ENCODE peak calls at places on chromosomes 7 and 10, in five cellular contexts. P is sigmoid colon, M is HepG2, Y is suprapubic skin, U is stomach. R is an unnamed sample.

GRCh38 chr10:21238717-21239116 is 286.8 kb downstream of the SKIDA1 start:
- DNase-seq in P (no peak), M (no peak), Y (no peak), U (no peak), R (no peak)

GRCh38 chr10:70913546-70914240 is 25.3 kb upstream of the PCBD1 start:
- DNase-seq in P (no peak), M (no peak), Y (no peak), U (no peak), R (no peak)

GRCh38 chr7:157211710-157212109 is 73.0 kb downstream of the UBE3C start:
- DNase-seq in P (no peak), M (no peak), Y (no peak), U (no peak), R (no peak)

GRCh38 chr10:73408061-73408460 is 5.8 kb downstream of the ANXA7 start:
- DNase-seq in P (no peak), M (no peak), Y (no peak), U (no peak), R (no peak)

GRCh38 chr10:69348824-69349541 is 67.7 kb downstream of the TACR2 start:
- DNase-seq in P (peak; percentile 83), M (no peak), Y (peak; percentile 85), U (no peak), R (peak; percentile 95)

GRCh38 chr7:28623863-28624262 is 211.5 kb downstream of the CREB5 start:
- DNase-seq in P (no peak), M (no peak), Y (no peak), U (no peak), R (no peak)

GRCh38 chr10:112811741-112812551 is 138.1 kb upstream of the TCF7L2 start:
- DNase-seq in P (no peak), M (peak; percentile 95), Y (peak; percentile 79), U (peak; percentile 75), R (no peak)

GRCh38 chr7:131145770-131146169 is 181.9 kb upstream of the MKLN1 start:
- DNase-seq in P (no peak), M (no peak), Y (no peak), U (no peak), R (no peak)

GRCh38 chr7:139745330-139746143 is 32.3 kb downstream of the HIPK2 start:
- DNase-seq in P (no peak), M (peak; percentile 89), Y (no peak), U (no peak), R (no peak)

GRCh38 chr10:22341190-22341935 is 3.9 kb upstream of the SPAG6 start:
- DNase-seq in P (no peak), M (no peak), Y (no peak), U (no peak), R (no peak)

GRCh38 chr10:71368639-71369038 is 28.1 kb upstream of the CDH23 start:
- DNase-seq in P (no peak), M (peak; percentile 16), Y (no peak), U (no peak), R (no peak)

GRCh38 chr7:16989883-16990413 is 108.2 kb upstream of the AGR3 start:
- DNase-seq in P (peak; percentile 82), M (peak; percentile 100), Y (peak; percentile 83), U (peak; percentile 91), R (no peak)

GRCh38 chr10:132603851-132604533 is 66.4 kb downstream of the INPP5A start:
- DNase-seq in P (no peak), M (no peak), Y (no peak), U (no peak), R (no peak)

DNA sequence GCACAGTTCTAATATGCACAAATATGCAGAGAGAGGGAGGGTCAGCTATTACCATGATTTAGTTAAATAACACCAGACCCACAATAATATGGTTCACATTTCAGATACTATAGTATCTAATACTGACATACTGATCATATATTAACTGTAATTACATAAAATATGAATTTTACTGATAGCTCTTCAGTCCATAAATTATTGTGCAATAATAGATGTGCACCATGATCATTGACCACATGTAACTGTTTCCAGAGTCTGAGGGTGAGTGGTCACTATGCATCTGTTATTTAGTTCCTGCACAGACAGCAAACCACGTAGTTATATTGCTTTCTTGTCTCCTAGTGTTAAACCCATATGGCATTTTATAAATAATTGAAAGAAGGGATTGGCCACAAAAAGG is 29.3 kb downstream of the PPP1R17 start:
- DNase-seq in P (no peak), M (no peak), Y (no peak), U (no peak), R (no peak)
- TF ChIP-seq POLR2A in P (no peak), M (no peak), Y (no peak), U (no peak), R (no peak)

DNA sequence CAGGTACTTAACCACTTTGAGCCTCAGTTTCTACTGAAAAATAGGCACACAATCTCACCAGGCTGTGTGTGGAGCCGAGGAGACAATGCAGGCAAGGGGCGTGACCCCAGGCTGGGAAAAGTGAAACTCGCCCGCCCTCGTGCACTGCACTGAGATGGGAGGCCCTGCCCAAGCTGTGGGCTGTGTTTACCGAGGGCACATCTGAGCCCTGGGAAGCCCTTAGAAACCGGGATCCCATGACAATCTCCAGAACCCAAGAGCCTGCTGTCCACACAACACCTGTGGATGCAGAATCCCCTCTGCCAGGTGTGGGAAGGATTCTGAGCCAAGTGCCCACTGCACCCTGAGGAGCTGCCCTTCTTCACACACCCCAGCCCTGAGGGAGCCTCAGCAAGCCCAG is 198.3 kb downstream of the GRID1 start:
- DNase-seq in P (peak; percentile 38), M (no peak), Y (peak; percentile 63), U (no peak), R (no peak)
- TF ChIP-seq POLR2AphosphoS5 in P (no peak), M (no peak), Y (no peak), U (no peak), R (no peak)

DNA sequence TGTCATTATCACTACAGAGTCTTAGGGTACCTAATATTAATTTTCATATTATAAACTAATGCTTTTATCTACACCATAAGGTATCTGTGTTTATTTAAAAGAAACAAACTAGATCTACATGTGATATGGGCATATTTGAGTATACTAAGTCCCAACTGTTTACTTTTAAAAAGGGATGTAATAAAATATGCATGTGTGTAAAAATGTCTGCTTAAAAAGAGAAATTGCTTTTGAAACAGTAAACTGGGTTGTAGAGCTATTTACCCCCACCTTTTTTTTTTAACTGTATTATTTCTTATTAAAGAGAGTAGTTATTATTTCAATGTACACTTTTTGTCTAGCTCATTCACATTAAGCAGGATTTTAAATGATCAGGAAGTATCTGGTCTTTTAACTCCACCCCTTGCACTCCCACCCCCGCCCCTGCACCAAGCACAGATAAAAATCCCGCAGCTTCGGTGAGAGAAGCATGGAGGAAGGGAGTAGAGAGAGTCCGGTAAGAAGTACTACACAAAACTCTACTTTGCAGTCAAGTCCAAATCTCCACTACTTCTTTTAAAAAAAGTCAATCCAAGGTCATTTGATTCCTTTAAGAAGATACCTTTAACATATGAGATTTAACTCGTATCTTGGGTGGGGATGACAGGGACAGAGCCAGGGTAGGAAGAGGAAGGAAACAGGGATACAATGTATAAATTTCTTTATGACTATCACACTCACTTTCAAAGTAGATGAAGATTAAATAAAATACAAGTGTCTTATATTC is 131.9 kb downstream of the NRBF2 start:
- DNase-seq in P (no peak), M (peak; percentile 44), Y (no peak), U (no peak), R (no peak)
- TF ChIP-seq EP300 in P (no peak), M (no peak), Y (no peak), U (no peak), R (no peak)

GRCh38 chr10:15180736-15181135 is 12.2 kb upstream of the NMT2 start:
- DNase-seq in P (no peak), M (peak; percentile 20), Y (no peak), U (no peak), R (no peak)
- TF ChIP-seq POLR2A in P (no peak), M (no peak), Y (no peak), U (no peak), R (no peak)

GRCh38 chr7:155309021-155309338 is 11.3 kb downstream of the INSIG1 start:
- DNase-seq in P (no peak), M (no peak), Y (no peak), U (no peak), R (no peak)

GRCh38 chr7:155305251-155305904 is 7.7 kb downstream of the INSIG1 start:
- DNase-seq in P (no peak), M (no peak), Y (no peak), U (no peak), R (no peak)

GRCh38 chr7:155306677-155307470 is 9.2 kb downstream of the INSIG1 start:
- DNase-seq in P (no peak), M (no peak), Y (no peak), U (peak; percentile 64), R (no peak)

GRCh38 chr7:155310425-155311114 is 12.9 kb downstream of the INSIG1 start:
- DNase-seq in P (no peak), M (no peak), Y (no peak), U (no peak), R (no peak)

DNA sequence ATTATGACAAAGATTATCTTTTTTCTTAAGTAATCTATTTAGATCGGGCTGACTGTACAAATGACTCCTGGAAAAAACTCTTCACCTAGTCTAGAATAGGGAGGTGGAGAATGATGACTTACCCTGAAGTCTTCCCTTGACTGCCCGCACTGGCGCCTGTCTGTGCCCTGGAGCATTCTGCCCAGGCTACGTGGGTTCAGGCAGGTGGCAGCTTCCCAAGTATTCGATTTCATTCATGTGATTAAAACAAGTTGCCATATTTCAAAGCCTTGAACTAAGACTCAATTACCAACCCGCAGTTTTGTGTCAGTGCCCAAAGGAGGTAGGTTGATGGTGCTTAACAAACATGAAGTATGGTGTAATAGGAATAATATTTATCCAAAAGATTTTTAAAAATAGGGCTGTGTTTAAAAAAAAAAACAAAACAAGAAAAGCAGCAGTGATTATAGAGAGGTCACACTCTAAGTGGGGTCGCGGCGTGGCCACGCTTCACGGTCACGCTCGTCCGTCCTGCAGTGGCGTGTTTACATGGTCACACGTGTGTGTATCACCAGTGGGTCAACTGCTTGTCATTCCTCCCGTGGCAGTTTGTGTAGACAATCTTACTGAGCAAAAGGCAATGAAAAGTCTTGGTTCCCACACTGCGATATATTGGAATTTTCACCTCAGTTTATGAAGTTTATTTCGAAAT is 10.8 kb downstream of the INSIG1 start:
- DNase-seq in P (no peak), M (no peak), Y (no peak), U (no peak), R (no peak)
- TF ChIP-seq POLR2AphosphoS5 in P (no peak), M (no peak), Y (no peak), U (no peak), R (no peak)

GRCh38 chr10:25117757-25118156 is 57.0 kb upstream of the GPR158 start:
- DNase-seq in P (no peak), M (no peak), Y (no peak), U (no peak), R (no peak)
- TF ChIP-seq EP300 in P (no peak), M (no peak), Y (no peak), U (no peak), R (no peak)

GRCh38 chr7:151176401-151176800 is 8.9 kb upstream of the GBX1 start:
- DNase-seq in P (no peak), M (no peak), Y (no peak), U (peak; percentile 9), R (no peak)
- TF ChIP-seq POLR2A in P (no peak), M (no peak), Y (no peak), U (no peak), R (no peak)

GRCh38 chr10:97102441-97102840 is 83.3 kb downstream of the SLIT1 start:
- DNase-seq in P (no peak), M (no peak), Y (no peak), U (no peak), R (no peak)
- TF ChIP-seq POLR2AphosphoS5 in P (no peak), M (no peak), Y (no peak), U (no peak), R (no peak)